ENCODE peak calls at places on chromosome 4, in four cellular contexts. One of them, this sample, is unnamed.

GRCh38 chr4:68895561-68896198 is 55.9 kb downstream of the UGT2A3 start:
- DNase-seq in neural progenitor cell: no peak
- DNase-seq in AG04449: no peak
- DNase-seq in AG04450: no peak
- DNase-seq in this sample: no peak

GRCh38 chr4:37438880-37439279 is 194.3 kb downstream of the NWD2 start:
- DNase-seq in neural progenitor cell: no peak
- DNase-seq in AG04449: no peak
- DNase-seq in AG04450: no peak
- DNase-seq in this sample: peak; percentile 63

GRCh38 chr4:80840396-80840795 is 190.1 kb upstream of the BMP3 start:
- DNase-seq in neural progenitor cell: no peak
- DNase-seq in AG04449: no peak
- DNase-seq in AG04450: no peak
- DNase-seq in this sample: no peak

GRCh38 chr4:125243835-125244397 is 70.8 kb upstream of the FAT4 start:
- DNase-seq in neural progenitor cell: no peak
- DNase-seq in AG04449: no peak
- DNase-seq in AG04450: no peak
- DNase-seq in this sample: peak; percentile 30

GRCh38 chr4:167606551-167606950 is 372.3 kb upstream of the SPOCK3 start:
- DNase-seq in neural progenitor cell: no peak
- DNase-seq in AG04449: no peak
- DNase-seq in AG04450: no peak
- DNase-seq in this sample: no peak

GRCh38 chr4:14580061-14580460 is 422.2 kb upstream of the CPEB2 start:
- DNase-seq in neural progenitor cell: no peak
- DNase-seq in AG04449: no peak
- DNase-seq in AG04450: no peak
- DNase-seq in this sample: no peak

GRCh38 chr4:166435449-166435848 is 562.4 kb downstream of the TLL1 start:
- DNase-seq in neural progenitor cell: no peak
- DNase-seq in AG04449: peak; percentile 88
- DNase-seq in AG04450: no peak
- DNase-seq in this sample: peak; percentile 83

GRCh38 chr4:95095352-95095974 is 337.7 kb downstream of the BMPR1B start:
- DNase-seq in neural progenitor cell: peak; percentile 44
- DNase-seq in AG04449: no peak
- DNase-seq in AG04450: no peak
- DNase-seq in this sample: peak; percentile 48

GRCh38 chr4:10115271-10115656 is 1.3 kb downstream of the WDR1 start:
- DNase-seq in neural progenitor cell: no peak
- DNase-seq in AG04449: no peak
- DNase-seq in AG04450: no peak
- DNase-seq in this sample: peak; percentile 73

GRCh38 chr4:10114607-10115006 is 2.0 kb downstream of the WDR1 start:
- DNase-seq in neural progenitor cell: no peak
- DNase-seq in AG04449: no peak
- DNase-seq in AG04450: no peak
- DNase-seq in this sample: no peak

GRCh38 chr4:10114147-10114546 is 2.5 kb downstream of the WDR1 start:
- DNase-seq in neural progenitor cell: no peak
- DNase-seq in AG04449: no peak
- DNase-seq in AG04450: no peak
- DNase-seq in this sample: no peak

GRCh38 chr4:10112658-10113284 is 3.8 kb downstream of the WDR1 start:
- DNase-seq in neural progenitor cell: no peak
- DNase-seq in AG04449: no peak
- DNase-seq in AG04450: no peak
- DNase-seq in this sample: no peak

GRCh38 chr4:10113362-10114047 is 3.1 kb downstream of the WDR1 start:
- DNase-seq in neural progenitor cell: no peak
- DNase-seq in AG04449: no peak
- DNase-seq in AG04450: no peak
- DNase-seq in this sample: no peak
- H3K4me3 ChIP-seq in neural progenitor cell: no peak overlapping the region
- H3K4me3 ChIP-seq in AG04449: peak overlapping the region; percentile 25
- H3K4me3 ChIP-seq in AG04450: peak overlapping the region; percentile 20
- H3K4me3 ChIP-seq in this sample: no peak overlapping the region

DNA sequence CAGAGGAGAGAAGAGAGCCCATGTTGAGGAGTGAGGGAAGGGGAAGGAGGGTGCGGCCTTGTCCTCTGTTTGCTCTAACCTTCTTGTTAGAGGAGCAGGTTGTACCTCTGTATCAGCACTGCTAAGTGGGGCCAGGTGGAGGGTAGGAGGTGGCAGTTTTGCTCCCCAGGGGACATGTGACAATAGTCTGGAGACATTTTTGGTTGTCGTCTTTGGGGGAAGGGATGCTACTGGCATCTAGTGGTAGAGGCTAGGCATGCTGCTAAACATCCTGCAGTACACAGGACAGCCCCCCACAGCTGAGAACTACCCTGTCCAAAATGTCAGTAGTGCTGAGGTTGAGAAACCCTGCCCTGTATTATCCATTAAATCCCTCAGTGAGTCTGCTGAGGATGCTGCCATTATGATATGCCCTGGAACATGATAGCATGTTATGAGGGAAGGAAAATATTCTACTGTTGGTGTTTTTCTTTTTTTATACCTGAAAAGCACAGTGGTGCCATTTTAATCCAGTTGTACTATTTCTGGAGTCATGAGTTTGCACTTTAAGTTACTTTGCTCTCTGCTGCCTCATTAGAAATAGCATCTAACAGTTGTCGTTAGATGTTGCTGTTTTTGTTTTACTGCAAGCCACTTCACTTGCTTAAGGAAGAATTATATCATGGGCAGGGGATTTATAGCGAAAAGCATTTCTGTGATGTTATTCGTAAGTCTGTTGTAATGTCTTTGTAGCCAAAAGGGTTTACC is 90.6 kb downstream of the LRP2BP start:
- DNase-seq in neural progenitor cell: peak; percentile 82
- DNase-seq in AG04449: no peak
- DNase-seq in AG04450: no peak
- DNase-seq in this sample: peak; percentile 13
- TF ChIP-seq CTCF in neural progenitor cell: peak; percentile 70
- TF ChIP-seq CTCF in AG04449: peak; percentile 41
- TF ChIP-seq CTCF in AG04450: peak; percentile 48
- TF ChIP-seq CTCF in this sample: peak; percentile 30

DNA sequence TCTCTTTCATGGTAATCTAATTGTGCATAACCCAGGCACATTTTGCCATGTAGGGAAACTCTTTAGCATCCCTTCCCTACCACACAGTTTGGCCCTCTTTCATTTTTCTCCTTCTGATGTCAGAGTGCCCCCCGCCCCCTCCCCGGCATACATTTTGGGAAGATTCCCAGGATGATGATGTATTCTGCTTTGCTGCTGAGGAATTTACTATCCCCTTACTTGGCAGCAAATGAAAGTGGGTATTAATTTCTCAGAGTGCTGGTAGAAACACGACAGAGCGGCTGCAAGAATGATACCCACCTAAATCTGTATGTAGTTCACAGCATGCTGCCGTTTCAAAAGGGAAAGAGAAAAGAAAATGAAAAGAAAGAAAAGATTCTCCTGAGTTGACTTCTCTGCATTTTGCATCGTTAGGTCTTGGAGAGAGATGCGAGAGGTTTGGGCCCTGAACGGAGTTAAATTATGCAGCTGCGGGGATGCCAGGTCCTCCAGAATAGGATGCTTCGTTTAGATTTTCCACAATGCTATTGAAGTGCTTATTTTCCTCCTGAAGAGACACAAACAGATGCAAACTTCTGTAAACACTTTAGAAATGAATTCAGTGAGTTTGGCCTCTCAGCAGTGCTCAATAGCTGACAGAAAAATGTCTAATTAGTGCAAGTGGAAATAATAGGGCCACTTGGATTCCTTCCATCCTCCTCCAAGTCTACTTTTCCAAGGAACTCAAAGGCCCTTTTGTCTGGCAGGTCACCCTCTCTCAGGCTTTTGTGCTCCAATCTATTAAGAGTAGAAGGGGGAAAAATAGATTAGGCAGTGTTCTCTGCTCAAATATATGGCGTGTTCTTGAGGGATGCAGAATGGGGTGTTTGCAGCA is 106.1 kb downstream of the ALPK1 start:
- DNase-seq in neural progenitor cell: peak; percentile 83
- DNase-seq in AG04449: no peak
- DNase-seq in AG04450: no peak
- DNase-seq in this sample: no peak
- H3K4me3 ChIP-seq in neural progenitor cell: peak overlapping the region; percentile 31
- H3K4me3 ChIP-seq in AG04449: no peak overlapping the region
- H3K4me3 ChIP-seq in AG04450: no peak overlapping the region
- H3K4me3 ChIP-seq in this sample: no peak overlapping the region

GRCh38 chr4:132076829-132077228 is 1072.3 kb upstream of the PCDH10 start:
- DNase-seq in neural progenitor cell: no peak
- DNase-seq in AG04449: no peak
- DNase-seq in AG04450: no peak
- DNase-seq in this sample: no peak
- TF ChIP-seq CTCF in neural progenitor cell: no peak
- TF ChIP-seq CTCF in AG04449: no peak
- TF ChIP-seq CTCF in AG04450: peak; percentile 29
- TF ChIP-seq CTCF in this sample: no peak

GRCh38 chr4:76308548-76308947 is 2.0 kb downstream of the STBD1 start:
- DNase-seq in neural progenitor cell: no peak
- DNase-seq in AG04449: no peak
- DNase-seq in AG04450: no peak
- DNase-seq in this sample: no peak

GRCh38 chr4:76307670-76308014 is 1.1 kb downstream of the STBD1 start:
- DNase-seq in neural progenitor cell: no peak
- DNase-seq in AG04449: no peak
- DNase-seq in AG04450: no peak
- DNase-seq in this sample: no peak

GRCh38 chr4:76305971-76306881 is at the start of gene STBD1:
- DNase-seq in neural progenitor cell: peak; percentile 90
- DNase-seq in AG04449: no peak
- DNase-seq in AG04450: peak; percentile 15
- DNase-seq in this sample: peak; percentile 62

GRCh38 chr4:76305033-76305687 is 1.4 kb upstream of the STBD1 start:
- DNase-seq in neural progenitor cell: no peak
- DNase-seq in AG04449: no peak
- DNase-seq in AG04450: no peak
- DNase-seq in this sample: no peak

DNA sequence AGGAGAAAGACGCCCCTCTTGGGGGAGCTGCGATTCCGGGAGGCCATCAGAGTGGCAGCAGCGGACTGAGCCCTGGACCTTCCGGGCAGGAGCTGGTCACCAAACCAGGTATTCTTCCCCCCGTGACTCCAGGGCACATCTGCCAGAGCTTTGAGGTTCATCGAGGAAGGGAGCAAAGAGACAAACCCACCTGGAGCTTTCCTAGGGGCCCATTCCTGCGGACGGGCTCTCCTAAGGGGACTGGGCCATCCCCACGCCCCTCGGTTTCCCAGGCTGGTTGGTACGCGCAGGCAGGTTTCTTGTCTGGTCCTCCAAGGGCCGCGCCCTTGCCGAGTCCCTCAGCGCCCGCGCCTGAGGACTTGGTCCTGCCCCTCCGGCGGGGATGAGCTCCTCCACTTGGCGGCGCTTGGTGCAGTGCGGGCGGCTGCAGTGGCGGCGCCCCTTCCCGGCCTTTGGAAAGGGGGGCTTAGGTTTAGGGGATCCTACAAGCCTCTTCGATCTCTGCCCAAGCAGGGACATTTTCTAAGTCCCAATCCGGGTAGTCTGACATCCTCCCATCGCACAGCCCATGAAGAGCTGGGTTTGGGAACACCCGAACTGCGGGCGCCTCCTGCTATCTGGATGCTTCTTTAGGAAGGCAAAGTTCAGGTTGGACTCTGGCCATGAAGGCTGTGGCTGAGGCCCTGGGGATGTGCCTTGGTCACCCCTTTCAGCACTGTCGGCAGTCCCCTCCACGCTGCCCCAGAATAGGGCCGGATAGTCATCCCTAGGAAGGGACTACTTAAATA is 543 bp downstream of the STBD1 start:
- DNase-seq in neural progenitor cell: peak; percentile 84
- DNase-seq in AG04449: no peak
- DNase-seq in AG04450: no peak
- DNase-seq in this sample: peak; percentile 66
- H3K4me3 ChIP-seq in neural progenitor cell: peak overlapping the region; percentile 76
- H3K4me3 ChIP-seq in AG04449: peak overlapping the region; percentile 79
- H3K4me3 ChIP-seq in AG04450: peak overlapping the region; percentile 77
- H3K4me3 ChIP-seq in this sample: peak overlapping the region; percentile 78

GRCh38 chr4:123125477-123125876 is 203.1 kb upstream of the NUDT6 start:
- DNase-seq in neural progenitor cell: no peak
- DNase-seq in AG04449: no peak
- DNase-seq in AG04450: no peak
- DNase-seq in this sample: no peak

GRCh38 chr4:123121241-123121907 is 199.0 kb upstream of the NUDT6 start:
- DNase-seq in neural progenitor cell: no peak
- DNase-seq in AG04449: peak; percentile 12
- DNase-seq in AG04450: no peak
- DNase-seq in this sample: peak; percentile 80

GRCh38 chr4:123127865-123128264 is 205.5 kb upstream of the NUDT6 start:
- DNase-seq in neural progenitor cell: no peak
- DNase-seq in AG04449: no peak
- DNase-seq in AG04450: no peak
- DNase-seq in this sample: peak; percentile 79

DNA sequence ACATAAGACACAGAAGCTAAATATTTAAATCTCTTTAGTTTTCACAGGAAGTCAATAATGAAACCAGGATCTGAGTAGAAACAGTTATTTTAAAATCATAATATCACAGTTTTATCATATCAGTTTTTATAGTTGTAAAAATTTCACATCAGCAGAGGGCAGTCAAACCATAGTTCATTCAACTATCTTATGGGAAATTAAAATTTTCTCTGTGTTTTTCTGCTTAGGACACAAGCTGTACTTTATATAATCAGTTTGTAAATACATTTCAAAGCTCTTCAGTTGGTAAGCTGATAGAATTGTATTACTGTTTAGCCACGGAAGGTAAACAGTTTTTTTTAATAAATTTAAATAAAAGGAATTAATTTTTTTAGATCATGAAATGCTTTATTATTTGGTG is 204.8 kb upstream of the NUDT6 start:
- DNase-seq in neural progenitor cell: no peak
- DNase-seq in AG04449: no peak
- DNase-seq in AG04450: no peak
- DNase-seq in this sample: peak; percentile 29
- TF ChIP-seq CTCF in neural progenitor cell: peak; percentile 38
- TF ChIP-seq CTCF in AG04449: no peak
- TF ChIP-seq CTCF in AG04450: peak; percentile 32
- TF ChIP-seq CTCF in this sample: no peak

This sample was measured in epithelial cell of esophagus.